ENCODE peak calls at places on chromosome 7, in four cellular contexts. X is NCI-H446 treated with DMSO at 0.1 percent for 48 hours, D is HS-27A, Q is Peyer's patch. G is an unnamed sample.

GRCh38 chr7:14720792-14721191 is 181.8 kb downstream of the DGKB start:
- DNase-seq in X (peak), D (no peak), Q (no peak), G (no peak)

GRCh38 chr7:47428780-47429472 is 153.0 kb downstream of the TNS3 start:
- DNase-seq in X (no peak), D (no peak), Q (no peak), G (no peak)

GRCh38 chr7:94975316-94975715 is 67.9 kb downstream of the PPP1R9A start:
- DNase-seq in X (no peak), D (no peak), Q (no peak), G (no peak)

GRCh38 chr7:67625257-67625713 is 628.7 kb downstream of the TYW1 start:
- DNase-seq in X (peak), D (no peak), Q (peak), G (no peak)

GRCh38 chr7:81846398-81846797 is 76.6 kb upstream of the HGF start:
- DNase-seq in X (no peak), D (no peak), Q (no peak), G (no peak)

GRCh38 chr7:5630670-5631069 is 150.8 kb downstream of the RNF216 start:
- DNase-seq in X (no peak), D (no peak), Q (peak), G (no peak)

GRCh38 chr7:73429218-73429617 is 4.4 kb upstream of the FZD9 start:
- DNase-seq in X (no peak), D (no peak), Q (no peak), G (no peak)

GRCh38 chr7:74388880-74389415 is 64.8 kb upstream of the GTF2IRD1 start:
- DNase-seq in X (no peak), D (no peak), Q (no peak), G (no peak)

GRCh38 chr7:2980406-2981102 is 63.1 kb downstream of the CARD11 start:
- DNase-seq in X (no peak), D (no peak), Q (no peak), G (no peak)

GRCh38 chr7:139180700-139181311 is 50.2 kb upstream of the UBN2 start:
- DNase-seq in X (no peak), D (no peak), Q (no peak), G (no peak)

GRCh38 chr7:140342732-140343514 is 55.4 kb downstream of the SLC37A3 start:
- DNase-seq in X (no peak), D (no peak), Q (peak), G (no peak)

GRCh38 chr7:81574723-81575326 is 195.0 kb downstream of the HGF start:
- DNase-seq in X (no peak), D (peak), Q (no peak), G (no peak)

GRCh38 chr7:94258856-94259255 is 135.8 kb upstream of the COL1A2 start:
- DNase-seq in X (no peak), D (no peak), Q (no peak), G (no peak)

GRCh38 chr7:83419013-83419412 is 229.9 kb downstream of the SEMA3E start:
- DNase-seq in X (no peak), D (no peak), Q (no peak), G (no peak)

GRCh38 chr7:158590181-158590530 is 2.5 kb upstream of the PTPRN2 start:
- DNase-seq in X (no peak), D (no peak), Q (no peak), G (no peak)

GRCh38 chr7:5636914-5637313 is 144.5 kb downstream of the RNF216 start:
- DNase-seq in X (peak), D (peak), Q (no peak), G (no peak)

GRCh38 chr7:18975276-18975675 is 142.2 kb downstream of the TWIST1 start:
- DNase-seq in X (peak), D (no peak), Q (no peak), G (no peak)

GRCh38 chr7:42993038-42993437 is 60.9 kb downstream of the MRPL32 start:
- DNase-seq in X (no peak), D (no peak), Q (no peak), G (no peak)

GRCh38 chr7:22184549-22185199 is 172.3 kb downstream of the RAPGEF5 start:
- DNase-seq in X (no peak), D (no peak), Q (no peak), G (no peak)

GRCh38 chr7:127713006-127713405 is 61.0 kb downstream of the SND1 start:
- DNase-seq in X (no peak), D (no peak), Q (no peak), G (no peak)

GRCh38 chr7:21507627-21508343 is 35.1 kb upstream of the DNAH11 start:
- DNase-seq in X (no peak), D (peak), Q (no peak), G (no peak)

GRCh38 chr7:3981281-3981680 is 680.2 kb downstream of the SDK1 start:
- DNase-seq in X (no peak), D (no peak), Q (no peak), G (no peak)

GRCh38 chr7:155377837-155378579 is 79.9 kb upstream of the EN2 start:
- DNase-seq in X (no peak), D (no peak), Q (peak), G (no peak)

GRCh38 chr7:47474937-47475879 is 106.7 kb downstream of the TNS3 start:
- DNase-seq in X (no peak), D (peak), Q (peak), G (no peak)

GRCh38 chr7:93574646-93575554 is at the start of gene CALCR:
- DNase-seq in X (no peak), D (no peak), Q (peak), G (no peak)

GRCh38 chr7:107164092-107164491 is 4.7 kb upstream of the HBP1 start:
- DNase-seq in X (no peak), D (no peak), Q (no peak), G (no peak)

GRCh38 chr7:22920664-22921063 is 93.3 kb downstream of the HYCC1 start:
- DNase-seq in X (no peak), D (no peak), Q (no peak), G (no peak)